ENCODE peak calls at places on chromosomes 7 and 10, in seven cellular contexts. H is A549, S is ovary, G is tibial nerve, R is uterus, E is endothelial cell of umbilical vein, M is transverse colon. P is an unnamed sample.

GRCh38 chr10:126175586-126176258 is 212.6 kb downstream of the ADAM12 start:
- DNase-seq in H (no peak), S (no peak), G (no peak), R (no peak), E (no peak), M (no peak), P (peak; percentile 27)

GRCh38 chr7:122802211-122802833 is 83.9 kb downstream of the CADPS2 start:
- DNase-seq in H (no peak), S (peak; percentile 17), G (no peak), R (peak; percentile 37), E (peak; percentile 60), M (no peak), P (peak; percentile 36)

GRCh38 chr10:34413920-34414319 is 401.2 kb downstream of the PARD3 start:
- DNase-seq in H (no peak), S (no peak), G (no peak), R (no peak), E (no peak), M (no peak), P (no peak)

GRCh38 chr7:1666779-1667565 is 3.1 kb upstream of the ELFN1 start:
- DNase-seq in H (peak; percentile 32), S (peak; percentile 11), G (no peak), R (peak; percentile 12), E (no peak), M (no peak), P (no peak)

GRCh38 chr10:48309711-48310226 is 3.3 kb downstream of the MAPK8 start:
- DNase-seq in H (peak; percentile 18), S (no peak), G (no peak), R (no peak), E (peak; percentile 42), M (no peak), P (no peak)

GRCh38 chr10:78755075-78755695 is 313.6 kb upstream of the ZMIZ1 start:
- DNase-seq in H (no peak), S (no peak), G (no peak), R (no peak), E (no peak), M (no peak), P (no peak)

GRCh38 chr7:127447326-127447945 is 54.9 kb upstream of the ZNF800 start:
- DNase-seq in H (peak; percentile 74), S (no peak), G (no peak), R (no peak), E (peak; percentile 32), M (peak; percentile 38), P (peak; percentile 61)

GRCh38 chr7:101015626-101016025 is 4.3 kb upstream of the MUC17 start:
- DNase-seq in H (no peak), S (no peak), G (no peak), R (no peak), E (no peak), M (no peak), P (no peak)

GRCh38 chr7:139855498-139856270 is 26.6 kb downstream of the TBXAS1 start:
- DNase-seq in H (no peak), S (no peak), G (no peak), R (no peak), E (no peak), M (peak; percentile 36), P (no peak)

GRCh38 chr7:31137234-31137633 is 85.1 kb downstream of the ADCYAP1R1 start:
- DNase-seq in H (no peak), S (no peak), G (no peak), R (no peak), E (no peak), M (no peak), P (peak; percentile 76)

GRCh38 chr7:608361-608760 is 88.7 kb upstream of the PDGFA start:
- DNase-seq in H (no peak), S (no peak), G (no peak), R (no peak), E (peak; percentile 43), M (no peak), P (no peak)

GRCh38 chr10:28180654-28181053 is 122.2 kb downstream of the MPP7 start:
- DNase-seq in H (no peak), S (no peak), G (no peak), R (no peak), E (no peak), M (no peak), P (no peak)

GRCh38 chr7:90387470-90388240 is 15.6 kb upstream of the CLDN12 start:
- DNase-seq in H (no peak), S (no peak), G (no peak), R (no peak), E (no peak), M (no peak), P (no peak)

GRCh38 chr7:153604-154003 is 38.8 kb upstream of the FAM20C start:
- DNase-seq in H (no peak), S (no peak), G (no peak), R (no peak), E (no peak), M (no peak), P (no peak)

GRCh38 chr10:128875030-128875744 is 591.9 kb upstream of the MGMT start:
- DNase-seq in H (no peak), S (no peak), G (no peak), R (no peak), E (no peak), M (no peak), P (no peak)

GRCh38 chr7:47285860-47286491 is 295.9 kb downstream of the TNS3 start:
- DNase-seq in H (no peak), S (no peak), G (no peak), R (no peak), E (no peak), M (no peak), P (no peak)

GRCh38 chr7:93728292-93728691 is 153.8 kb upstream of the CALCR start:
- DNase-seq in H (no peak), S (no peak), G (no peak), R (no peak), E (no peak), M (no peak), P (no peak)

GRCh38 chr7:55827577-55827976 is 35.0 kb downstream of the SEPTIN14 start:
- DNase-seq in H (no peak), S (no peak), G (no peak), R (no peak), E (no peak), M (no peak), P (no peak)

GRCh38 chr10:35218339-35218955 is 91.8 kb downstream of the CREM start:
- DNase-seq in H (peak; percentile 92), S (peak; percentile 87), G (peak; percentile 79), R (peak; percentile 85), E (peak; percentile 86), M (peak; percentile 83), P (peak; percentile 94)

GRCh38 chr10:21265622-21266021 is 259.9 kb downstream of the SKIDA1 start:
- DNase-seq in H (peak; percentile 51), S (no peak), G (no peak), R (no peak), E (no peak), M (no peak), P (no peak)

GRCh38 chr10:112815238-112816032 is 134.6 kb upstream of the TCF7L2 start:
- DNase-seq in H (peak; percentile 13), S (no peak), G (no peak), R (no peak), E (peak; percentile 56), M (no peak), P (no peak)

GRCh38 chr10:78255796-78256638 is 222.4 kb downstream of the RPS24 start:
- DNase-seq in H (peak; percentile 97), S (no peak), G (no peak), R (peak; percentile 52), E (peak; percentile 92), M (peak; percentile 21), P (peak; percentile 33)

GRCh38 chr7:51066405-51066882 is 250.2 kb downstream of the COBL start:
- DNase-seq in H (no peak), S (no peak), G (no peak), R (no peak), E (no peak), M (no peak), P (no peak)

GRCh38 chr7:106736508-106737201 is 75.7 kb upstream of the CCDC71L start:
- DNase-seq in H (peak; percentile 61), S (no peak), G (no peak), R (no peak), E (peak; percentile 84), M (peak; percentile 27), P (peak; percentile 49)

GRCh38 chr7:155371331-155371883 is 73.7 kb downstream of the INSIG1 start:
- DNase-seq in H (no peak), S (no peak), G (no peak), R (no peak), E (no peak), M (no peak), P (no peak)

GRCh38 chr10:111973826-111974225 is 209.7 kb downstream of the GPAM start:
- DNase-seq in H (no peak), S (no peak), G (no peak), R (no peak), E (no peak), M (no peak), P (no peak)

GRCh38 chr7:138974675-138975237 is 6.4 kb downstream of the KIAA1549 start:
- DNase-seq in H (no peak), S (no peak), G (no peak), R (no peak), E (no peak), M (no peak), P (no peak)

GRCh38 chr10:97850446-97850845 is 803 bp downstream of the GOLGA7B start:
- DNase-seq in H (no peak), S (no peak), G (no peak), R (no peak), E (no peak), M (no peak), P (no peak)

GRCh38 chr7:74288034-74288881 is 949 bp upstream of the CLIP2 start:
- DNase-seq in H (no peak), S (no peak), G (no peak), R (no peak), E (no peak), M (no peak), P (no peak)

GRCh38 chr7:17815318-17815717 is 125.0 kb downstream of the SNX13 start:
- DNase-seq in H (no peak), S (no peak), G (no peak), R (no peak), E (no peak), M (no peak), P (no peak)

GRCh38 chr10:63465293-63466167 is at the start of gene JMJD1C:
- DNase-seq in H (peak; percentile 89), S (peak; percentile 82), G (peak; percentile 55), R (peak; percentile 72), E (peak; percentile 80), M (peak; percentile 82), P (peak; percentile 82)
- TF ChIP-seq CTCF in H (no peak), S (peak; percentile 34), G (no peak), R (peak; percentile 24), E (no peak), M (no peak), P (no peak)

GRCh38 chr7:64665980-64666674 is at the start of gene ZNF107:
- DNase-seq in H (peak; percentile 95), S (peak; percentile 93), G (peak; percentile 83), R (peak; percentile 94), E (peak; percentile 91), M (peak; percentile 92), P (peak; percentile 97)
- TF ChIP-seq POLR2A in H (peak; percentile 53), S (no peak), G (peak; percentile 60), R (peak; percentile 37), E (peak; percentile 47), M (peak; percentile 50), P (no peak)

GRCh38 chr10:129955591-129956284 is 8.3 kb downstream of the EBF3 start:
- DNase-seq in H (peak; percentile 43), S (no peak), G (no peak), R (no peak), E (no peak), M (no peak), P (no peak)
- H3K27ac ChIP-seq in H (peak overlapping the region; percentile 70), S (no peak overlapping the region), G (peak overlapping the region; percentile 6), R (no peak overlapping the region), E (no peak overlapping the region), M (no peak overlapping the region), P (no peak overlapping the region)

GRCh38 chr7:142405122-142405765 is 147.4 kb upstream of the PRSS58 start:
- DNase-seq in H (no peak), S (no peak), G (no peak), R (no peak), E (no peak), M (no peak), P (no peak)
- TF ChIP-seq CTCF in H (no peak), S (no peak), G (no peak), R (no peak), E (no peak), M (no peak), P (no peak)

P was measured in testis.